ENCODE peak calls at places on chromosomes 13 and 19, in ten cellular contexts. M is SK-N-SH treated with all-trans-retinoic acid at 6 μM for 48 hours; J is right cardiac atrium; X is activated T-cell treated with anti-CD3 and anti-CD28 coated beads, Interleukin-2, amount 50 U/mL, for 4 hours; P is Right ventricle myocardium inferior; R is body of pancreas; N is stimulated activated naive CD8-positive, alpha-beta T cell treated with anti-CD3 and anti-CD28 coated beads, Interleukin-15, amount 100 ng/mL, for 72 hours; K is left cardiac atrium; A is activated naive CD8-positive, alpha-beta T cell treated with anti-CD3 and anti-CD28 coated beads, Interleukin-2, amount 10 ng/mL, durations not matched to agents 7 days and 5 days; C is left ventricle myocardium superior. G is an unnamed sample.

GRCh38 chr19:18789883-18790565 is 1.1 kb downstream of the COMP start:
- ATAC-seq in M (peak), J (peak), X (peak), P (no peak), R (peak), N (no peak), K (peak), A (no peak), C (peak), G (peak)

GRCh38 chr19:17966115-17966455 is 822 bp upstream of the KCNN1 start:
- ATAC-seq in M (no peak), J (no peak), X (no peak), P (no peak), R (no peak), N (no peak), K (no peak), A (no peak), C (no peak), G (no peak)

GRCh38 chr13:36259361-36260137 is 38.1 kb downstream of the CCDC169 start:
- ATAC-seq in M (no peak), J (no peak), X (no peak), P (no peak), R (no peak), N (no peak), K (no peak), A (no peak), C (no peak), G (no peak)

GRCh38 chr13:99062593-99062992 is 84.7 kb upstream of the DOCK9 start:
- ATAC-seq in M (peak), J (peak), X (no peak), P (no peak), R (no peak), N (no peak), K (peak), A (no peak), C (no peak), G (no peak)

GRCh38 chr13:21071015-21071414 is 9.6 kb upstream of the LATS2 start:
- ATAC-seq in M (peak), J (no peak), X (no peak), P (no peak), R (peak), N (no peak), K (no peak), A (no peak), C (no peak), G (no peak)

GRCh38 chr19:2112516-2113320 is 16.0 kb downstream of the IZUMO4 start:
- ATAC-seq in M (no peak), J (no peak), X (peak), P (no peak), R (no peak), N (peak), K (no peak), A (no peak), C (peak), G (no peak)

GRCh38 chr13:36818483-36819063 is 449 bp upstream of the RFXAP start:
- ATAC-seq in M (peak), J (no peak), X (peak), P (no peak), R (peak), N (no peak), K (no peak), A (no peak), C (peak), G (peak)

GRCh38 chr19:3605361-3605760 is 1.3 kb downstream of the TBXA2R start:
- ATAC-seq in M (no peak), J (no peak), X (no peak), P (no peak), R (no peak), N (no peak), K (no peak), A (no peak), C (no peak), G (no peak)

GRCh38 chr13:44938854-44939253 is 50.4 kb downstream of the NUFIP1 start:
- ATAC-seq in M (no peak), J (no peak), X (no peak), P (no peak), R (no peak), N (no peak), K (no peak), A (no peak), C (no peak), G (no peak)

GRCh38 chr19:34261335-34262109 is 7.2 kb downstream of the GARRE1 start:
- ATAC-seq in M (no peak), J (no peak), X (no peak), P (peak), R (no peak), N (no peak), K (no peak), A (no peak), C (peak), G (no peak)

GRCh38 chr13:66237411-66238062 is 992.6 kb downstream of the PCDH9 start:
- ATAC-seq in M (no peak), J (no peak), X (no peak), P (no peak), R (no peak), N (no peak), K (no peak), A (no peak), C (no peak), G (no peak)

GRCh38 chr19:6528544-6529121 is 2.2 kb upstream of the TNFSF9 start:
- ATAC-seq in M (no peak), J (peak), X (no peak), P (peak), R (no peak), N (no peak), K (peak), A (no peak), C (peak), G (peak)

GRCh38 chr13:112575295-112575622 is 12.7 kb downstream of the TUBGCP3 start:
- ATAC-seq in M (no peak), J (no peak), X (no peak), P (no peak), R (no peak), N (no peak), K (no peak), A (no peak), C (no peak), G (no peak)

GRCh38 chr19:52901842-52902241 is 4.4 kb upstream of the ZNF320 start:
- ATAC-seq in M (no peak), J (no peak), X (no peak), P (no peak), R (no peak), N (no peak), K (no peak), A (no peak), C (no peak), G (no peak)

GRCh38 chr13:103762523-103762922 is 696.3 kb upstream of the SLC10A2 start:
- ATAC-seq in M (no peak), J (no peak), X (no peak), P (no peak), R (no peak), N (no peak), K (no peak), A (no peak), C (no peak), G (no peak)

GRCh38 chr19:2312819-2313501 is 5.0 kb upstream of the LINGO3 start:
- ATAC-seq in M (no peak), J (no peak), X (no peak), P (no peak), R (no peak), N (no peak), K (no peak), A (no peak), C (no peak), G (no peak)

GRCh38 chr13:113062691-113063090 is 42.9 kb upstream of the F7 start:
- ATAC-seq in M (no peak), J (no peak), X (no peak), P (no peak), R (no peak), N (no peak), K (no peak), A (no peak), C (no peak), G (no peak)

GRCh38 chr13:77328819-77329132 is 1.9 kb upstream of the MYCBP2 start:
- ATAC-seq in M (peak), J (no peak), X (no peak), P (no peak), R (no peak), N (peak), K (no peak), A (peak), C (no peak), G (no peak)

GRCh38 chr13:75452564-75452963 is 29.4 kb downstream of the TBC1D4 start:
- ATAC-seq in M (no peak), J (no peak), X (no peak), P (peak), R (peak), N (no peak), K (peak), A (no peak), C (no peak), G (no peak)

GRCh38 chr13:21328201-21328600 is 130.9 kb downstream of the ZDHHC20 start:
- ATAC-seq in M (no peak), J (no peak), X (no peak), P (no peak), R (no peak), N (no peak), K (no peak), A (no peak), C (no peak), G (no peak)

GRCh38 chr19:41811036-41811435 is 14.6 kb downstream of the CEACAM3 start:
- ATAC-seq in M (no peak), J (peak), X (no peak), P (peak), R (no peak), N (no peak), K (peak), A (no peak), C (peak), G (peak)

GRCh38 chr19:2512523-2513431 is 36.9 kb downstream of the GADD45B start:
- ATAC-seq in M (peak), J (peak), X (no peak), P (peak), R (no peak), N (no peak), K (peak), A (no peak), C (peak), G (no peak)

GRCh38 chr19:4067396-4068057 is 828 bp upstream of the ZBTB7A start:
- ATAC-seq in M (no peak), J (peak), X (no peak), P (peak), R (no peak), N (peak), K (peak), A (peak), C (peak), G (no peak)

GRCh38 chr13:52921194-52921593 is 72.8 kb upstream of the PCDH8 start:
- ATAC-seq in M (no peak), J (peak), X (no peak), P (no peak), R (no peak), N (no peak), K (peak), A (no peak), C (no peak), G (peak)

GRCh38 chr13:112647256-112647655 is 42.6 kb upstream of the ATP11A start:
- ATAC-seq in M (no peak), J (no peak), X (no peak), P (no peak), R (no peak), N (no peak), K (no peak), A (no peak), C (no peak), G (no peak)

GRCh38 chr19:4577020-4577782 is 17.7 kb upstream of the SEMA6B start:
- ATAC-seq in M (peak), J (no peak), X (no peak), P (no peak), R (no peak), N (no peak), K (no peak), A (no peak), C (no peak), G (no peak)

GRCh38 chr19:8451885-8452284 is 7.1 kb downstream of the HNRNPM start:
- ATAC-seq in M (peak), J (no peak), X (peak), P (no peak), R (no peak), N (peak), K (peak), A (no peak), C (no peak), G (no peak)

GRCh38 chr19:33868821-33869412 is 72.2 kb downstream of the KCTD15 start:
- ATAC-seq in M (peak), J (peak), X (no peak), P (peak), R (peak), N (no peak), K (peak), A (no peak), C (peak), G (no peak)

GRCh38 chr13:36275190-36276002 is 22.2 kb downstream of the CCDC169 start:
- ATAC-seq in M (peak), J (peak), X (no peak), P (peak), R (no peak), N (no peak), K (peak), A (no peak), C (peak), G (no peak)

GRCh38 chr13:39943711-39944110 is 288.2 kb downstream of the COG6 start:
- ATAC-seq in M (no peak), J (no peak), X (no peak), P (no peak), R (no peak), N (no peak), K (no peak), A (no peak), C (no peak), G (no peak)

GRCh38 chr19:6803036-6803404 is 30.5 kb downstream of the VAV1 start:
- ATAC-seq in M (no peak), J (no peak), X (no peak), P (no peak), R (no peak), N (no peak), K (no peak), A (no peak), C (peak), G (peak)

G was measured in stimulated activated memory B cell treated with anti-CD40 and anti-IgM and Interleukin-4, amounts not matched to agents 10 μg/mL and 1 μg/mL and 100 μg/mL, for 72 hours.